ENCODE peak calls at places on chromosomes 2 and 18, in seven cellular contexts. T is sigmoid colon, E is lung, B is tibial artery, W is psoas muscle, L is fibroblast of the aortic adventitia, J is epithelial cell of esophagus. K is an unnamed sample.

GRCh38 chr18:76657428-76657827 is 162.4 kb upstream of the ZNF516 start:
- DNase-seq in B (no peak), L (no peak), W (no peak), E (no peak), J (no peak), T (no peak), K (no peak)

GRCh38 chr2:211329421-211329820 is 773.0 kb downstream of the CPS1 start:
- DNase-seq in B (no peak), J (peak; percentile 93), W (no peak), E (no peak), L (no peak), T (no peak), K (peak; percentile 28)

GRCh38 chr18:42183746-42184145 is 228.7 kb downstream of the PIK3C3 start:
- DNase-seq in E (no peak), J (peak; percentile 70), T (no peak), B (no peak), L (peak; percentile 71), W (no peak), K (peak; percentile 84)

GRCh38 chr2:229375241-229375640 is 104.2 kb upstream of the PID1 start:
- DNase-seq in B (no peak), W (no peak), T (no peak), J (no peak), L (peak; percentile 29), E (no peak), K (no peak)

GRCh38 chr2:168935810-168936581 is 34.9 kb downstream of the G6PC2 start:
- DNase-seq in E (no peak), T (no peak), W (no peak), L (no peak), B (no peak), J (peak; percentile 78), K (no peak)

GRCh38 chr2:3151153-3151918 is 226.3 kb downstream of the EIPR1 start:
- DNase-seq in E (no peak), J (no peak), B (no peak), T (no peak), W (no peak), L (no peak), K (no peak)

GRCh38 chr2:207416111-207416510 is 113.7 kb upstream of the CREB1 start:
- DNase-seq in W (no peak), L (peak; percentile 73), T (no peak), B (no peak), E (no peak), J (no peak), K (no peak)

GRCh38 chr2:236365258-236366048 is 101.2 kb upstream of the ASB18 start:
- DNase-seq in W (no peak), E (no peak), T (no peak), L (no peak), B (no peak), J (no peak), K (no peak)

GRCh38 chr2:209334188-209335017 is 89.4 kb upstream of the MAP2 start:
- DNase-seq in W (peak; percentile 52), B (peak; percentile 25), E (peak; percentile 53), J (peak; percentile 66), L (peak; percentile 80), T (no peak), K (no peak)

GRCh38 chr18:79529991-79530390 is 134.3 kb downstream of the NFATC1 start:
- DNase-seq in L (no peak), B (peak; percentile 10), E (no peak), J (no peak), T (peak; percentile 49), W (peak; percentile 41), K (no peak)

GRCh38 chr18:59708988-59709387 is 11.8 kb upstream of the CCBE1 start:
- DNase-seq in J (no peak), B (no peak), E (no peak), W (no peak), T (no peak), L (no peak), K (no peak)

GRCh38 chr2:29082804-29083495 is 8.6 kb upstream of the PCARE start:
- DNase-seq in T (no peak), E (no peak), W (no peak), L (no peak), J (no peak), B (no peak), K (no peak)

GRCh38 chr2:1548910-1549673 is 135.8 kb downstream of the TPO start:
- DNase-seq in W (no peak), L (no peak), B (no peak), J (no peak), E (no peak), T (no peak), K (no peak)

GRCh38 chr2:15842771-15843666 is 97.3 kb upstream of the MYCN start:
- DNase-seq in L (no peak), J (no peak), B (no peak), E (no peak), W (no peak), T (no peak), K (no peak)

GRCh38 chr2:149827585-149828156 is 240.1 kb upstream of the MMADHC start:
- DNase-seq in E (no peak), T (no peak), J (no peak), B (no peak), W (no peak), L (no peak), K (no peak)

GRCh38 chr2:95026471-95027368 is 1.2 kb downstream of the MAL start:
- DNase-seq in T (no peak), W (peak; percentile 16), L (no peak), J (no peak), B (no peak), E (no peak), K (no peak)

GRCh38 chr2:172513935-172514586 is 41.8 kb upstream of the PDK1 start:
- DNase-seq in J (no peak), T (no peak), W (no peak), E (no peak), L (no peak), B (no peak), K (no peak)

DNA sequence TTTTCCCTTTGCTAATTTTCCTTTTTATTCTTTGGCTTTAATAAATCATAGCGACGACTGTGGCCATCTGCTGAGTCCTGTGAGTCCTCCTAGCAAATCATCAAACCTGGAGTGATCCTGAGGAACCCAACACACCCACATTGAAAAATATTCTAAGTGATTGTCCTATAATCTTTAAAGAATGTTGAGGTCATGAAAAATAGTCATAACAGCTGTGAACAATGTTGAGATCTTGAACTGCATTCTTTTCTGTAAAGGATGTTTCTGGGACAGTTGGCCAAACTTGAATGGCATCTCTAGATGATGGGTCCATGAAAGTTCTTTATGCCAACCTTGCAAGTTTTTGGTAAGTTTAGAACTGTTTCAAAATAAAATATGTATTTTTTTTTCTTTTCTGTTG is 53.2 kb upstream of the ADAM23 start:
- DNase-seq in E (no peak), B (no peak), T (no peak), J (no peak), L (no peak), W (no peak), K (no peak)
- H3K4me3 ChIP-seq in E (no peak overlapping the region), B (no peak overlapping the region), T (no peak overlapping the region), J (no peak overlapping the region), L (no peak overlapping the region), W (no peak overlapping the region), K (no peak overlapping the region)

GRCh38 chr2:129930451-129930850 is 49.0 kb upstream of the RAB6C start:
- DNase-seq in E (no peak), W (peak; percentile 59), J (no peak), B (no peak), L (peak; percentile 6), T (no peak), K (no peak)

GRCh38 chr2:129934044-129934822 is 45.2 kb upstream of the RAB6C start:
- DNase-seq in J (no peak), B (no peak), T (no peak), E (no peak), L (no peak), W (peak; percentile 51), K (no peak)

GRCh38 chr2:129935118-129935517 is 44.3 kb upstream of the RAB6C start:
- DNase-seq in L (no peak), W (no peak), B (no peak), T (no peak), J (no peak), E (no peak), K (no peak)

DNA sequence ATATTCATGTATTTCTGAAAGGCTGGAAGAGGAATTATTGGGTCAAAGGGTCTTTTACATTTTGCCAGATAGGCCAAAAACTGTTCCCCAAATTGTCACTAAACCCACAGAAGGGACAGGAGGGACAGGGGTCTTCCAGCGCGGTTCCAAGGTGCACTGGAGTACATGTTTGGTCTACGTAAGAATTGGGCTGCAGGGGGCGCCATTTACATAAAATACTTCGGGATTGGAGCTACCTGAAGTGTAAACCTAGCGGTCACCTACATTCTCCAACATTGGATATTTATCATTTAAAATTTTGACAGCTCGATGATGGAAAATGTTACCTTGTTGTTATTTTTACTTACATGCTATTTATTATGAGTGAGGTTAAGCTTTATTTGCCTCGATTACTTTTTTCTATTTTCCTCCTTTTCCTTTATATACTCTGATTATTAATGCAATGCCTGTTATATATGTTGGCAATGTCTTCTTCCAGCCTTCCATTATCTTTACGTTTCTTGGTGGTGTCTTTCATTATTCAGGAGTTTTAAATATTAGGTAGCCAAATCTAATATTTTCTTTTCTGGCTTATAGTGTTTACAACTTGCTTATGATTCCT is 43.0 kb upstream of the RAB6C start:
- DNase-seq in W (no peak), E (no peak), B (peak; percentile 40), T (no peak), J (no peak), L (no peak), K (no peak)
- TF ChIP-seq CTCF in W (peak; percentile 40), E (no peak), B (peak; percentile 15), T (no peak), J (no peak), L (no peak), K (no peak)

DNA sequence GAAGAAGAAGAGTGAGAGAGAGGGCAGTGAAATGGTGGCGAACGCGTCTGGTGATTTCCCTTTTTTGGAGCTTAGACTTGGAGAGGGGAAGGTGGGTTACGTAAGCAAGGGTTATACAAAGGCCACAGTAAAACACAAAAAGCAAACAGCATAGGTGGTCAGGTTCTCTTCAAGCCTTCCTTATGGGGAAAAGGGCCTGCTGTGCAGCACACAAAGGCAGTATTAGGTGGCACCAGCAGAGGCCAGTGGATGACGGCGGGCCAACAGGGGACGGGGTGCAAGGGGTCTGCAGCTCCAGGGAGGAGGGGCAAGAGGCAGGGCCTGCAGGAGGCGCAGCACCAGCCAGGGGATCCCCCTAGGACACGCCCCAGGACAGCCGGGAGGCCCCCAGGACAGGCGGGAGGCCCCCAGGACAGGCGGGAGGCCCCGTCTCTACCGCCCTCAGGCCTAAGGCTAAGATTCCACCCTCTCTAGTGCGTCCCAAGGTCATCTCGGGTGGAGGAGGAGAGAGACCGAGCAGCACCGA is 32.6 kb upstream of the NPC1 start:
- DNase-seq in E (no peak), L (peak; percentile 23), W (no peak), T (peak; percentile 65), B (no peak), J (no peak), K (no peak)
- H3K4me3 ChIP-seq in E (no peak overlapping the region), L (peak overlapping the region; percentile 58), W (peak overlapping the region; percentile 62), T (peak overlapping the region; percentile 22), B (peak overlapping the region; percentile 41), J (peak overlapping the region; percentile 35), K (peak overlapping the region; percentile 21)

DNA sequence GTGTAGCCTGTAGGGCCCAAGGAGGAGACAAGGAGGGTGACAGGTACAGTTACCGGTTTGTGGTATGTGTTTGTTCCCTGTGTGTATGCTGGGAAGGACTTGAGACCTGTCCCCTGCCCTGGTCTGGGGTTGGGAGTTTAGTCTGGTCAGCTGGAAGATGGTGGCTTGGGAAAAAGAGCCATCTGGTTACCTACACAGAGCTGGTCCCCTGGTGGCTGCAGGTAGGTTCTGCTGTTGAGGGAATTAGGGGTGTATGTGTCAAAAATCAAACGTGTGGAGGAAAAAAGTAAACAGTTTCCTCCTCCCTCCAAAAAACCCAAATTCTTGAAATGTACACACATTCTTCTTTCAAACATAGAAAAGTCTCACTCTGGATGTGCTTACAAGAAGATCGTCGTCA is 24.3 kb downstream of the PTMA start:
- DNase-seq in L (no peak), W (no peak), T (peak; percentile 29), B (no peak), J (no peak), E (no peak), K (no peak)
- TF ChIP-seq CTCF in L (no peak), W (no peak), T (no peak), B (no peak), J (no peak), E (no peak), K (peak; percentile 20)

K was measured in kidney epithelial cell.